ENCODE peak calls at places on chromosome 21, in nine cellular contexts. J is adipocyte; O is stimulated activated CD8-positive, alpha-beta memory T cell treated with anti-CD3 and anti-CD28 coated beads, Interleukin-2, amount 100 ng/mL, for 48 hours; R is astrocyte of the hippocampus; G is neural crest cell; W is left colon; K is left ventricle myocardium superior; I is AML-193; A is Calu3. C is an unnamed sample.

GRCh38 chr21:44083631-44084291 is 23.4 kb upstream of the PWP2 start:
- DNase-seq in K (no peak), A (no peak), J (no peak), R (no peak), W (no peak), O (peak), G (no peak), I (no peak), C (no peak)

GRCh38 chr21:41407541-41408460 is 18.2 kb upstream of the MX1 start:
- DNase-seq in R (no peak), G (no peak), J (no peak), O (no peak), A (no peak), K (no peak), W (no peak), I (no peak), C (no peak)

GRCh38 chr21:38756746-38757145 is 49.0 kb upstream of the ETS2 start:
- DNase-seq in I (no peak), R (no peak), A (no peak), O (no peak), G (no peak), J (peak), K (no peak), W (no peak), C (no peak)

GRCh38 chr21:43865471-43866181 is 603 bp downstream of the AGPAT3 start:
- DNase-seq in O (no peak), K (peak), G (no peak), A (peak), J (peak), W (peak), I (no peak), R (peak), C (peak)

GRCh38 chr21:39381009-39381408 is 32.1 kb upstream of the HMGN1 start:
- DNase-seq in K (no peak), G (no peak), A (no peak), I (no peak), O (no peak), W (no peak), R (no peak), J (peak), C (no peak)

GRCh38 chr21:39885119-39885848 is 18.0 kb downstream of the PCP4 start:
- DNase-seq in G (peak), O (no peak), J (peak), W (peak), K (peak), A (no peak), I (no peak), R (peak), C (no peak)

GRCh38 chr21:17438642-17439041 is 74.2 kb upstream of the CXADR start:
- DNase-seq in O (no peak), J (no peak), G (peak), I (no peak), W (no peak), A (no peak), K (no peak), R (no peak), C (no peak)

GRCh38 chr21:33541105-33541711 is 709 bp downstream of the GART start:
- DNase-seq in A (peak), J (peak), I (no peak), K (no peak), W (peak), G (no peak), R (peak), O (no peak), C (no peak)

GRCh38 chr21:33587792-33588484 is 546 bp downstream of the DONSON start:
- DNase-seq in I (no peak), O (peak), J (peak), R (peak), G (no peak), K (peak), W (peak), A (peak), C (peak)

GRCh38 chr21:33403786-33404571 is 766 bp downstream of the IFNGR2 start:
- DNase-seq in I (no peak), W (peak), K (peak), J (peak), A (peak), G (peak), R (peak), O (no peak), C (peak)

GRCh38 chr21:35940074-35940927 is 120.0 kb downstream of the SETD4 start:
- DNase-seq in A (peak), G (peak), I (peak), O (no peak), W (peak), J (peak), K (peak), R (peak), C (no peak)

GRCh38 chr21:33402011-33402979 is 918 bp upstream of the IFNGR2 start:
- DNase-seq in J (no peak), O (no peak), K (peak), I (peak), A (no peak), W (peak), R (peak), G (no peak), C (peak)

GRCh38 chr21:19507682-19508260 is 1104.2 kb upstream of the TMPRSS15 start:
- DNase-seq in W (no peak), J (no peak), R (no peak), A (no peak), O (no peak), K (no peak), I (peak), G (no peak), C (no peak)

GRCh38 chr21:41460578-41461527 is 34.8 kb downstream of the MX1 start:
- DNase-seq in A (peak), O (peak), K (peak), J (peak), G (peak), W (peak), R (peak), I (peak), C (peak)

GRCh38 chr21:33067457-33067856 is 2.5 kb upstream of the OLIG1 start:
- DNase-seq in J (no peak), R (no peak), W (no peak), A (no peak), O (no peak), I (peak), G (no peak), K (no peak), C (no peak)

GRCh38 chr21:32776743-32777142 is 5.2 kb upstream of the PAXBP1 start:
- DNase-seq in O (no peak), A (no peak), W (no peak), R (no peak), J (no peak), K (no peak), G (no peak), I (no peak), C (no peak)

GRCh38 chr21:46155514-46156377 is at the start of gene FTCD:
- DNase-seq in O (no peak), G (no peak), K (peak), J (no peak), I (no peak), W (no peak), R (no peak), A (no peak), C (peak)

GRCh38 chr21:45393021-45393420 is 11.9 kb upstream of the COL18A1 start:
- DNase-seq in R (no peak), A (no peak), J (no peak), K (peak), W (no peak), G (no peak), I (no peak), O (no peak), C (peak)

C was measured in lower lobe of right lung.